ENCODE peak calls at places on chromosome 7, in seven cellular contexts. E, I, D, J, Y, B and L are unnamed samples.
A peak's percentile ranks its signal among the peaks of the same experiment; 100 is the strongest.

GRCh38 chr7:139043823-139044812 is 8.3 kb upstream of the ZC3HAV1L start:
- DNase-seq in J (no peak), B (no peak), E (peak; percentile 16), D (no peak), I (no peak), Y (peak; percentile 89), L (no peak)

GRCh38 chr7:135745702-135746312 is 2.8 kb downstream of the FAM180A start:
- DNase-seq in B (no peak), I (no peak), J (no peak), E (no peak), D (no peak), Y (no peak), L (no peak)

GRCh38 chr7:147013820-147014219 is 897.2 kb downstream of the CNTNAP2 start:
- DNase-seq in I (no peak), J (no peak), Y (no peak), E (no peak), B (no peak), D (no peak), L (no peak)

GRCh38 chr7:37433166-37433565 is 15.5 kb downstream of the ELMO1 start:
- DNase-seq in Y (no peak), E (no peak), D (no peak), B (no peak), I (no peak), J (no peak), L (no peak)

GRCh38 chr7:1232623-1233327 is at the start of gene UNCX:
- DNase-seq in E (no peak), Y (no peak), I (no peak), D (no peak), B (no peak), J (no peak), L (no peak)

GRCh38 chr7:17946591-17946990 is 6.3 kb upstream of the SNX13 start:
- DNase-seq in D (no peak), J (no peak), E (no peak), B (no peak), Y (no peak), I (no peak), L (no peak)

GRCh38 chr7:74684921-74685320 is 27.4 kb downstream of the GTF2I start:
- DNase-seq in E (no peak), Y (no peak), B (no peak), I (no peak), D (no peak), J (no peak), L (no peak)

GRCh38 chr7:74372511-74373111 is 81.1 kb upstream of the GTF2IRD1 start:
- DNase-seq in I (no peak), E (no peak), J (no peak), Y (no peak), D (no peak), B (no peak), L (no peak)

GRCh38 chr7:7742223-7742622 is 23.8 kb upstream of the RPA3 start:
- DNase-seq in I (no peak), J (no peak), E (no peak), B (no peak), Y (no peak), D (no peak), L (no peak)

DNA sequence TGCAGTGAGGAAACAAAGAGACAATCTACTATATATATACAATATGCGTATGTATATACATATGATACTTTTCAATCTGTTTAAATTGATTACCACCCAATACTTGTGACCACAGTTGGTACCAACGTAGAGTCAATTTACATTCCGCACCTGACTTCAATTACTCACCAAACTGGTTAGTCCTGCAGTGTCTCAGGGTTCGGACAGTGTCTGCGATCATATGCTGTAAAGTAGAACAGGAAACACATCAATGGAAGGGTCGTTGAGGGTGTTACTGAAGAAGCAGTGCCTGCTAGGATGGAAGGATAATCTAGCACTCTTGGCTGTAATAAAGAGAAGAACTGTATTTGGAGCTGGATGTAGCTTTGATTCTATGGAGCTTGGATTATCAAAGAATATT is 179.7 kb upstream of the CDCA7L start:
- DNase-seq in J (no peak), Y (no peak), B (no peak), D (no peak), I (no peak), E (no peak), L (no peak)
- TF ChIP-seq TAF1 in J (no peak), Y (no peak), B (no peak), D (no peak), I (no peak), E (no peak), L (no peak)

GRCh38 chr7:44057849-44058758 is 7.3 kb downstream of the PGAM2 start:
- DNase-seq in J (no peak), B (no peak), D (no peak), I (no peak), E (no peak), Y (no peak), L (no peak)

GRCh38 chr7:44058759-44059218 is 6.6 kb downstream of the PGAM2 start:
- DNase-seq in E (no peak), B (no peak), D (no peak), I (no peak), Y (no peak), J (no peak), L (no peak)

GRCh38 chr7:44057181-44057848 is 8.1 kb downstream of the PGAM2 start:
- DNase-seq in E (no peak), D (no peak), J (no peak), I (no peak), B (no peak), Y (no peak), L (no peak)

GRCh38 chr7:44059219-44060090 is 5.9 kb downstream of the PGAM2 start:
- DNase-seq in B (no peak), J (no peak), E (no peak), D (no peak), I (no peak), Y (no peak), L (peak; percentile 72)

GRCh38 chr7:44056681-44057080 is 8.7 kb downstream of the PGAM2 start:
- DNase-seq in J (no peak), I (no peak), B (no peak), D (no peak), E (no peak), Y (no peak), L (no peak)
- TF ChIP-seq POLR2AphosphoS5 in J (no peak), I (no peak), B (no peak), D (no peak), E (no peak), Y (no peak), L (no peak)

GRCh38 chr7:43492906-43493305 is 90.0 kb upstream of the STK17A start:
- DNase-seq in Y (no peak), I (no peak), E (no peak), B (no peak), D (no peak), J (no peak), L (no peak)
- TF ChIP-seq TAF1 in Y (no peak), I (no peak), E (no peak), B (no peak), D (no peak), J (no peak), L (no peak)

GRCh38 chr7:101436857-101437576 is 74.3 kb downstream of the COL26A1 start:
- DNase-seq in Y (peak; percentile 88), J (no peak), I (peak; percentile 62), D (no peak), E (no peak), B (peak; percentile 44), L (no peak)

GRCh38 chr7:101441890-101442289 is 79.2 kb downstream of the COL26A1 start:
- DNase-seq in I (no peak), D (no peak), Y (no peak), J (no peak), E (no peak), B (no peak), L (no peak)

GRCh38 chr7:101442426-101443070 is 79.9 kb downstream of the COL26A1 start:
- DNase-seq in J (no peak), E (no peak), Y (no peak), D (no peak), B (no peak), I (peak; percentile 5), L (no peak)
- TF ChIP-seq POLR2AphosphoS5 in J (no peak), E (no peak), Y (no peak), D (no peak), B (no peak), I (no peak), L (no peak)

GRCh38 chr7:5451391-5451790 is 27.8 kb upstream of the TNRC18 start:
- DNase-seq in B (no peak), E (no peak), Y (no peak), D (no peak), I (no peak), J (no peak), L (no peak)

GRCh38 chr7:5454485-5454884 is 30.9 kb upstream of the TNRC18 start:
- DNase-seq in E (no peak), Y (no peak), J (no peak), I (peak; percentile 27), D (no peak), B (no peak), L (no peak)

GRCh38 chr7:5453566-5454075 is 30.0 kb upstream of the TNRC18 start:
- DNase-seq in B (no peak), E (no peak), D (no peak), I (no peak), J (no peak), Y (no peak), L (no peak)

GRCh38 chr7:5452470-5452899 is 28.9 kb upstream of the TNRC18 start:
- DNase-seq in D (no peak), I (peak; percentile 49), J (no peak), E (no peak), B (no peak), Y (peak; percentile 86), L (no peak)

GRCh38 chr7:5452937-5453540 is 29.4 kb upstream of the TNRC18 start:
- DNase-seq in D (no peak), J (no peak), Y (peak; percentile 84), B (no peak), I (peak; percentile 61), E (no peak), L (no peak)
- TF ChIP-seq TAF1 in D (no peak), J (no peak), Y (no peak), B (no peak), I (no peak), E (no peak), L (no peak)

GRCh38 chr7:20085086-20085485 is 132.1 kb downstream of the MACC1 start:
- DNase-seq in I (no peak), Y (no peak), J (no peak), E (no peak), D (no peak), B (no peak), L (no peak)
- TF ChIP-seq POLR2AphosphoS5 in I (no peak), Y (no peak), J (no peak), E (no peak), D (no peak), B (no peak), L (no peak)

GRCh38 chr7:105298004-105298403 is 90.7 kb downstream of the SRPK2 start:
- DNase-seq in Y (no peak), J (no peak), I (no peak), E (no peak), D (no peak), B (no peak), L (no peak)
- TF ChIP-seq TAF1 in Y (no peak), J (no peak), I (no peak), E (no peak), D (no peak), B (no peak), L (no peak)

GRCh38 chr7:148940702-148941597 is 56.9 kb upstream of the EZH2 start:
- DNase-seq in I (peak; percentile 88), D (peak; percentile 49), B (no peak), Y (peak; percentile 86), J (peak; percentile 56), E (peak; percentile 72), L (peak; percentile 45)
- TF ChIP-seq POLR2AphosphoS5 in I (peak; percentile 69), D (peak; percentile 58), B (no peak), Y (peak; percentile 87), J (peak; percentile 81), E (peak; percentile 73), L (peak; percentile 44)